ENCODE peak calls at places on chromosome 21, in nine cellular contexts. F, M, Q, L, Z, J, R, N and C are unnamed samples.

GRCh38 chr21:43291347-43291950 is 122.6 kb downstream of the CRYAA start:
- DNase-seq in F (no peak), M (no peak), Q (no peak), L (no peak), Z (no peak), J (no peak), R (no peak), N (no peak), C (no peak)

GRCh38 chr21:42777757-42778344 is 101.5 kb downstream of the WDR4 start:
- DNase-seq in F (no peak), M (no peak), Q (no peak), L (no peak), Z (no peak), J (no peak), R (no peak), N (peak; percentile 8), C (no peak)

GRCh38 chr21:23455676-23456075 is 2151.6 kb downstream of the MRPL39 start:
- DNase-seq in F (no peak), M (no peak), Q (no peak), L (no peak), Z (no peak), J (no peak), R (no peak), N (no peak), C (no peak)

GRCh38 chr21:34766862-34767261 is 98.1 kb downstream of the CLIC6 start:
- DNase-seq in F (no peak), M (no peak), Q (no peak), L (no peak), Z (no peak), J (no peak), R (no peak), N (no peak), C (no peak)

GRCh38 chr21:44085491-44086321 is 21.5 kb upstream of the PWP2 start:
- DNase-seq in F (no peak), M (no peak), Q (peak; percentile 26), L (no peak), Z (no peak), J (no peak), R (no peak), N (no peak), C (peak; percentile 9)

GRCh38 chr21:32256226-32256625 is 22.6 kb downstream of the MIS18A start:
- DNase-seq in F (no peak), M (no peak), Q (no peak), L (no peak), Z (no peak), J (no peak), R (no peak), N (no peak), C (no peak)

GRCh38 chr21:31366825-31367224 is 22.8 kb upstream of the TIAM1 start:
- DNase-seq in F (peak; percentile 4), M (no peak), Q (no peak), L (no peak), Z (peak; percentile 98), J (no peak), R (no peak), N (no peak), C (no peak)

GRCh38 chr21:42384999-42385398 is 10.9 kb downstream of the TMPRSS3 start:
- DNase-seq in F (no peak), M (no peak), Q (no peak), L (no peak), Z (no peak), J (no peak), R (no peak), N (no peak), C (peak; percentile 31)

GRCh38 chr21:42219606-42220137 is 732 bp downstream of the ABCG1 start:
- DNase-seq in F (no peak), M (peak; percentile 76), Q (no peak), L (no peak), Z (no peak), J (no peak), R (no peak), N (no peak), C (no peak)

GRCh38 chr21:27258756-27259429 is 292.0 kb upstream of the ADAMTS5 start:
- DNase-seq in F (no peak), M (no peak), Q (no peak), L (no peak), Z (no peak), J (no peak), R (no peak), N (no peak), C (no peak)

GRCh38 chr21:37682908-37683307 is 233.3 kb downstream of the KCNJ6 start:
- DNase-seq in F (no peak), M (no peak), Q (no peak), L (no peak), Z (no peak), J (no peak), R (no peak), N (no peak), C (no peak)

GRCh38 chr21:41993744-41994143 is 16.4 kb downstream of the ZBTB21 start:
- DNase-seq in F (no peak), M (no peak), Q (peak; percentile 21), L (no peak), Z (no peak), J (no peak), R (no peak), N (no peak), C (no peak)

GRCh38 chr21:36388835-36389234 is 3.6 kb downstream of the CHAF1B start:
- DNase-seq in F (peak; percentile 52), M (peak; percentile 49), Q (no peak), L (peak; percentile 33), Z (no peak), J (no peak), R (no peak), N (no peak), C (no peak)

GRCh38 chr21:45460611-45461368 is 55.8 kb downstream of the COL18A1 start:
- DNase-seq in F (peak; percentile 41), M (no peak), Q (no peak), L (no peak), Z (no peak), J (no peak), R (peak; percentile 55), N (no peak), C (peak; percentile 20)

DNA sequence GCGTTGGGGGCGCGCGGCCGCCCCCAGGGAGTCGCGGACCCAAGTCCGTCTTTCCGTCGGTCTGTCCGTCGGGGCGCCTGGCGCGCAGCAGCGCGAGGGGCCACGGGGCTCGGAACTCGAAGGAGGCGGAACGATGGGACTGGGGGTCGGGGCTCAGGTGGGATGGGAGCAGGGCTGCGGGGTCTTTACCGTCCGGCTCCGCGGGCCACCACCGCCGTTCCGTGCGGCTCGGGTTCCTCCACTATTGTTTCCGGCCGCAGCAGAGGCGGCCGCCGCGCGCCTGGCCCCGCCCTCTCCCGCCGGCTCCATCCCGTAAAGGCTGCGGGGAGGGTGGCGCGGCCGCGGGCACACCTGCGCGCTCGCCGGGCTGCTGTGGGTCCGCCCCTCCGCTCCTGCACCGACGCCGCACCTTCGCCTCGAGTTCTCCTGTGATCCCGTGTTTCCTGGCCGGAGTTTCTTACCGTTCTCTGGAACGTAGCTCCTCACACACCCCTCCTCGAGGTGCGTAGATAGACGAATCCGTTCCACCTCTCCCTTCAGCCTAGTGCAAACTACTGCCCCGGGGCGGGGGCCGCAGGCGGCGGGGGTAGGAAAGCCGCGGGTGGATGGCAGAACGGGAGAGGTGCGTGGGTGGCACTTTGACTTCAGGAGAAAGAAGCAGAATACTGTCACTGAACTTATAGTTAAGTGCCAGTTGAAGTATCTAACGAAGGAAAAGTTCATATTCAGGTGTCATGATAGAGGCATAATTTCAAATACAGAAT is at the start of gene C21orf91:
- DNase-seq in F (peak; percentile 58), M (peak; percentile 90), Q (peak; percentile 86), L (peak; percentile 41), Z (peak; percentile 78), J (peak; percentile 89), R (peak; percentile 56), N (peak; percentile 79), C (peak; percentile 83)
- TF ChIP-seq CTCF in F (no peak), M (no peak), Q (no peak), L (no peak), Z (no peak), J (no peak), R (no peak), N (no peak), C (no peak)

DNA sequence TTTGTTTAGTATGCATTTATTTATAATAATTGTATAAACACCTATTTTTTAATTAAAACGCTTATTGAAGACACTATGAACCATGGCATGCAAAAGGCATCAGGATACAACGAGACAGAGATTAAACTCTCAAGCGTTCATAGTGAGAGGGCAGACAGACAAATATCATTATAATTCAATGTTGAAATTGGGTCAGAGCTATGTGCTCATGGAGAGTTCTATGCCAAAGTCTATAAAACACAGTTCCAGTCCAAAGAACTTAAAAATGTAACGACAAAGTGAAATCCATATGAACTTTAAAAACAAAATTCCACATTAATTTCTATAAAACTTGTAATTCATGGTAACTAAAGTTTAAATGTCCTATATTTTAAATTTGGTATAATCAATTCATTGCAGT is 724.0 kb downstream of the LTN1 start:
- DNase-seq in F (no peak), M (no peak), Q (no peak), L (no peak), Z (no peak), J (no peak), R (no peak), N (no peak), C (no peak)
- H3K4me3 ChIP-seq in F (no peak overlapping the region), M (no peak overlapping the region), Q (no peak overlapping the region), L (no peak overlapping the region), Z (no peak overlapping the region), J (no peak overlapping the region), R (no peak overlapping the region), N (no peak overlapping the region), C (no peak overlapping the region)

DNA sequence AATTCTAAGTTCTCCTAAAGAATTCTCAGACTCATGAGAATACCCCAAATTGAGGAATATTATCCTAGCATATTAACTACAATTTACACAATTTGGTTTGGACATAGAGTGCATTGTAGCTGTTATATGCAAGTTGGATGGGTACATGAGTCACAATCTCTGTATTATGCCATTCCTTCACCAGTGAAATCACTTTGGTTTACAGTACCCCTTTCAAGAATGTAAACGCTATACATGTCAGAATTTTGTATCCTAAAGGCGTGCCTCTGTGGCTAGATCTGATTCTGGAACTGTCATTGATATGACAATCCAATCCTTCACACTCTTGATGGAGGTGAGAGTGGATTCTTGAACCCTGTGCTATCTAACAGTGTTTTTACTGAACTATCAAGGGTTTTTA is 6.7 kb upstream of the IL10RB start:
- DNase-seq in F (no peak), M (no peak), Q (no peak), L (no peak), Z (no peak), J (no peak), R (no peak), N (no peak), C (peak; percentile 28)
- TF ChIP-seq MAX in F (no peak), M (no peak), Q (no peak), L (no peak), Z (no peak), J (no peak), R (no peak), N (no peak), C (no peak)

DNA sequence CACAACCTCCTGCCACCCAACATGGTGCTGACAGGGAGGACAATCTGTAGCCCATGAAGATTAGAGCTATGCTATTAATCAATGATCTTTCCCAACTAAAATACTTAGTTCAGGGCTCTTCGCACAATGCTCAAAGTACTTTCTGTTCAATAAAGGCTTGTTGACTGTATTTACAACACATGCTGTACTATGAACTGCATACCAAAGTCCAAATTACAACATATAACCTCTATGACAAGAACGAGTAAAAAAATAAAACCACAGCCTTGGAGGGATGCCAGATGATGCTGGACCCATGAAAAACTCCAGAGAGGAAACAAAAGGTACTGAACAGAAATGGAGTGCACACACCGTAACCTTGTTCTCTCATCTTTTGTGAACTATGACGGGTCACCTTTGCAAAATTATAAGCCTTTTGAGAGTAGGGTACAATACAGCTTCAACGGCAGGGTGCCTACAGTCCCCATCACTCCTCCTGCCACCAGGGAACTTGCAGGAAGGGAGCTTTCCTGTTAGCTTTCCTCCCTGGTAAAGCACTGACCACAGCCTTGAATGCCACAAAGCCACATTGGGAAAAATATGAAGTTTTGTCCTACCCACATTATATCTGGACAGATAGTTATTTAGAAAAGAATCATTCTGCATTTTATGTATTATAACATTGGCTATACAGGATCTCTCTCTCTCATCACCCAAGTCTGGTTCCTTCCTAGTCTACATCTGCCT is 175.6 kb downstream of the NRIP1 start:
- DNase-seq in F (no peak), M (no peak), Q (no peak), L (no peak), Z (no peak), J (no peak), R (peak; percentile 92), N (no peak), C (no peak)
- TF ChIP-seq CTCF in F (no peak), M (no peak), Q (no peak), L (no peak), Z (no peak), J (no peak), R (no peak), N (no peak), C (no peak)